ENCODE peak calls at places on chromosomes 7 and 10, in four cellular contexts. E is EH; U is foreskin fibroblast; J is activated CD8-positive, alpha-beta T cell treated with anti-CD3 and anti-CD28 coated beads, Interleukin-2, amount 10 ng/mL, durations not matched to agents 7 days and 5 days. M is an unnamed sample.

GRCh38 chr10:93465806-93466675 is 16.1 kb downstream of the MYOF start:
- DNase-seq in E (peak), U (peak), J (no peak), M (peak)

GRCh38 chr7:106065560-106066500 is 46.3 kb downstream of the SYPL1 start:
- DNase-seq in E (peak), U (peak), J (no peak), M (no peak)

GRCh38 chr10:117429644-117430043 is 54.4 kb upstream of the PDZD8 start:
- DNase-seq in E (peak), U (peak), J (no peak), M (peak)

GRCh38 chr10:42959833-42960232 is 117.0 kb upstream of the RET start:
- DNase-seq in E (no peak), U (no peak), J (peak), M (no peak)

GRCh38 chr10:91032614-91033248 is 111.8 kb upstream of the ANKRD1 start:
- DNase-seq in E (peak), U (peak), J (no peak), M (no peak)

GRCh38 chr10:69486922-69487730 is 35.9 kb downstream of the TSPAN15 start:
- DNase-seq in E (peak), U (no peak), J (no peak), M (peak)

GRCh38 chr10:97025613-97026242 is 160.0 kb downstream of the SLIT1 start:
- DNase-seq in E (peak), U (peak), J (peak), M (peak)

GRCh38 chr7:93314449-93314848 is 82.3 kb downstream of the VPS50 start:
- DNase-seq in E (no peak), U (no peak), J (no peak), M (no peak)

GRCh38 chr10:36023939-36024338 is 381.8 kb upstream of the FZD8 start:
- DNase-seq in E (peak), U (peak), J (no peak), M (peak)

GRCh38 chr7:45184326-45185027 is 26.9 kb downstream of the RAMP3 start:
- DNase-seq in E (no peak), U (no peak), J (no peak), M (peak)

GRCh38 chr10:124534821-124535601 is 73.4 kb downstream of the LHPP start:
- DNase-seq in E (no peak), U (no peak), J (no peak), M (no peak)

M was measured in osteoblast.